ENCODE peak calls at places on chromosomes 1 and 21, in eight cellular contexts. K is T-helper 1 cell; G is A549; Q is activated naive CD4-positive, alpha-beta T cell treated with anti-CD3 and anti-CD28 coated beads, Interleukin-2, amount 10 ng/mL, durations not matched to agents 7 days and 5 days; L is NB4; W is NCI-H2029; U is pancreas; H is astrocyte of the hippocampus. S is an unnamed sample.

GRCh38 chr1:201361652-201362504 is 15.6 kb downstream of the TNNT2 start:
- DNase-seq in K (no peak), U (peak), L (peak), Q (peak), G (peak), W (peak), H (peak), S (no peak)

GRCh38 chr21:41640756-41641509 is 125.9 kb downstream of the RIPK4 start:
- DNase-seq in Q (no peak), W (no peak), L (no peak), G (no peak), K (no peak), H (peak), U (no peak), S (peak)

GRCh38 chr21:46498335-46499050 is 39.8 kb downstream of the DIP2A start:
- DNase-seq in K (no peak), H (peak), L (no peak), Q (no peak), U (no peak), W (no peak), G (no peak), S (no peak)

GRCh38 chr1:11749203-11749689 is 12.7 kb upstream of the C1orf167 start:
- DNase-seq in W (peak), L (peak), H (peak), U (no peak), Q (peak), K (peak), G (peak), S (no peak)

GRCh38 chr1:61641171-61641570 is 83.8 kb downstream of the TM2D1 start:
- DNase-seq in U (no peak), G (no peak), L (no peak), Q (no peak), W (no peak), K (no peak), H (no peak), S (no peak)

GRCh38 chr1:202343652-202344349 is 2.1 kb upstream of the UBE2T start:
- DNase-seq in G (peak), Q (no peak), K (no peak), U (no peak), H (peak), L (peak), W (peak), S (no peak)

GRCh38 chr1:226708342-226708780 is 30.7 kb downstream of the ITPKB start:
- DNase-seq in K (no peak), G (no peak), L (peak), U (no peak), H (peak), W (no peak), Q (no peak), S (no peak)

GRCh38 chr1:14626869-14627607 is 28.6 kb downstream of the KAZN start:
- DNase-seq in K (no peak), L (no peak), U (no peak), W (no peak), G (no peak), H (peak), Q (no peak), S (no peak)

GRCh38 chr1:1361982-1362423 is 3.6 kb upstream of the MXRA8 start:
- DNase-seq in L (no peak), Q (no peak), U (no peak), K (no peak), H (peak), W (no peak), G (no peak), S (peak)

GRCh38 chr1:5005171-5005570 is 350.8 kb downstream of the AJAP1 start:
- DNase-seq in H (no peak), K (no peak), Q (no peak), L (no peak), W (no peak), G (no peak), U (no peak), S (no peak)

GRCh38 chr1:12615166-12615915 is 2.7 kb downstream of the DHRS3 start:
- DNase-seq in W (no peak), G (no peak), L (peak), U (no peak), K (no peak), Q (no peak), H (peak), S (no peak)

GRCh38 chr1:15287591-15287990 is 40.6 kb downstream of the FHAD1 start:
- DNase-seq in Q (no peak), W (no peak), L (no peak), H (no peak), U (no peak), K (no peak), G (no peak), S (no peak)

GRCh38 chr1:20483098-20483832 is 2.7 kb downstream of the CAMK2N1 start:
- DNase-seq in G (no peak), H (no peak), L (no peak), K (no peak), W (no peak), U (no peak), Q (no peak), S (no peak)

GRCh38 chr1:214801191-214801590 is 198.2 kb downstream of the CENPF start:
- DNase-seq in U (no peak), G (no peak), H (no peak), W (no peak), Q (no peak), K (no peak), L (no peak), S (no peak)

GRCh38 chr1:167095368-167095767 is 1.5 kb downstream of the STYXL2 start:
- DNase-seq in W (no peak), U (no peak), K (no peak), G (no peak), L (no peak), H (peak), Q (no peak), S (no peak)

S was measured in tibial artery.